ENCODE peak calls at places on chromosomes 4 and X, in seven cellular contexts. E is activated T-cell treated with anti-CD3 and anti-CD28 coated beads, Interleukin-2, amount 50 U/mL, for 72 hours; A is pancreas; T is activated CD4-positive, CD25-positive, alpha-beta regulatory T cell treated with anti-CD3 and anti-CD28 coated beads, Interleukin-2, amount 50 U/mL, for 16 hours; H is stromal cell of bone marrow; Z is T-helper 17 cell; X is NCI-H2029 treated with DMSO at 0.1 percent for 48 hours. I is an unnamed sample.

GRCh38 chr4:150943831-150944230 is 71.3 kb downstream of the LRBA start:
- DNase-seq in X (no peak), E (no peak), H (no peak), T (no peak), Z (no peak), A (no peak), I (peak)

GRCh38 chr4:11869471-11869870 is 440.8 kb upstream of the HS3ST1 start:
- DNase-seq in T (no peak), H (no peak), Z (no peak), A (no peak), X (no peak), E (no peak), I (no peak)

GRCh38 chr4:38818441-38818976 is 13.9 kb upstream of the TLR1 start:
- DNase-seq in X (no peak), H (no peak), E (no peak), Z (no peak), T (no peak), A (no peak), I (no peak)

GRCh38 chr4:86834901-86835300 is 14.3 kb downstream of the SLC10A6 start:
- DNase-seq in T (no peak), X (peak), E (no peak), A (no peak), H (no peak), Z (no peak), I (no peak)

GRCh38 chrX:107751127-107751526 is 24.5 kb downstream of the TSC22D3 start:
- DNase-seq in A (no peak), Z (no peak), E (no peak), X (no peak), H (no peak), T (no peak), I (no peak)

GRCh38 chr4:19195696-19196095 is 1056.0 kb upstream of the SLIT2 start:
- DNase-seq in Z (no peak), E (no peak), X (no peak), A (no peak), H (no peak), T (no peak), I (no peak)

GRCh38 chr4:122293374-122294365 is 85.1 kb upstream of the ADAD1 start:
- DNase-seq in Z (no peak), H (no peak), X (no peak), T (no peak), A (no peak), E (no peak), I (no peak)

GRCh38 chrX:155070038-155070437 is 898 bp downstream of the CMC4 start:
- DNase-seq in E (no peak), H (no peak), X (no peak), Z (no peak), A (no peak), T (no peak), I (no peak)

GRCh38 chr4:162347492-162348213 is 183.9 kb upstream of the FSTL5 start:
- DNase-seq in E (no peak), A (no peak), T (no peak), Z (no peak), X (no peak), H (no peak), I (no peak)

GRCh38 chr4:185222598-185222997 is 13.2 kb downstream of the SNX25 start:
- DNase-seq in H (peak), Z (no peak), X (no peak), A (no peak), T (no peak), E (no peak), I (no peak)

GRCh38 chrX:40107291-40108083 is 9.7 kb upstream of the BCOR start:
- DNase-seq in E (peak), T (no peak), A (peak), Z (no peak), H (no peak), X (no peak), I (no peak)

GRCh38 chrX:17374619-17375360 is at the start of gene NHS:
- DNase-seq in X (no peak), Z (no peak), A (peak), E (peak), H (peak), T (no peak), I (peak)

GRCh38 chrX:138006176-138006575 is 440.2 kb downstream of the ZIC3 start:
- DNase-seq in A (no peak), X (no peak), T (no peak), H (no peak), E (no peak), Z (no peak), I (no peak)

GRCh38 chr4:26931961-26932360 is 71.3 kb downstream of the STIM2 start:
- DNase-seq in X (no peak), A (no peak), H (no peak), E (no peak), T (no peak), Z (no peak), I (no peak)

GRCh38 chr4:86453044-86453501 is 93.2 kb upstream of the MAPK10 start:
- DNase-seq in H (peak), X (no peak), Z (no peak), A (peak), E (no peak), T (no peak), I (no peak)

GRCh38 chr4:55758081-55758480 is 61.5 kb upstream of the EXOC1L start:
- DNase-seq in Z (no peak), T (no peak), E (no peak), H (peak), X (peak), A (no peak), I (no peak)

GRCh38 chr4:19748470-19748869 is 503.2 kb upstream of the SLIT2 start:
- DNase-seq in T (no peak), Z (no peak), E (no peak), X (no peak), A (no peak), H (peak), I (no peak)

GRCh38 chr4:183078634-183079033 is 20.4 kb upstream of the WWC2 start:
- DNase-seq in H (no peak), E (no peak), T (no peak), Z (no peak), X (no peak), A (no peak), I (no peak)

GRCh38 chrX:8946488-8947050 is 87.4 kb downstream of the FAM9B start:
- DNase-seq in H (no peak), E (no peak), X (no peak), T (no peak), A (no peak), Z (no peak), I (no peak)